ENCODE peak calls at places on chromosomes 7 and 10, in six cellular contexts. One of them, this sample, is unnamed.

GRCh38 chr7:34058791-34059550 is 153.6 kb downstream of the BMPER start:
- DNase-seq in thoracic aorta: no peak
- DNase-seq in brain microvascular endothelial cell: no peak
- DNase-seq in lung: no peak
- DNase-seq in left ventricle myocardium inferior: no peak
- DNase-seq in lower lobe of right lung: no peak
- DNase-seq in this sample: peak; percentile 44

GRCh38 chr7:73872056-73872908 is 11.3 kb downstream of the TMEM270 start:
- DNase-seq in thoracic aorta: no peak
- DNase-seq in brain microvascular endothelial cell: no peak
- DNase-seq in lung: no peak
- DNase-seq in left ventricle myocardium inferior: no peak
- DNase-seq in lower lobe of right lung: no peak
- DNase-seq in this sample: no peak

GRCh38 chr7:99665989-99666388 is 13.8 kb downstream of the CYP3A5 start:
- DNase-seq in thoracic aorta: no peak
- DNase-seq in brain microvascular endothelial cell: no peak
- DNase-seq in lung: no peak
- DNase-seq in left ventricle myocardium inferior: no peak
- DNase-seq in lower lobe of right lung: no peak
- DNase-seq in this sample: no peak

GRCh38 chr7:117470777-117471176 is 9.0 kb upstream of the CFTR start:
- DNase-seq in thoracic aorta: no peak
- DNase-seq in brain microvascular endothelial cell: no peak
- DNase-seq in lung: no peak
- DNase-seq in left ventricle myocardium inferior: peak; percentile 75
- DNase-seq in lower lobe of right lung: no peak
- DNase-seq in this sample: no peak

GRCh38 chr7:113440173-113440572 is 321.8 kb upstream of the SMIM30 start:
- DNase-seq in thoracic aorta: no peak
- DNase-seq in brain microvascular endothelial cell: no peak
- DNase-seq in lung: no peak
- DNase-seq in left ventricle myocardium inferior: no peak
- DNase-seq in lower lobe of right lung: no peak
- DNase-seq in this sample: no peak

GRCh38 chr10:127148066-127148932 is 48.1 kb downstream of the INSYN2A start:
- DNase-seq in thoracic aorta: no peak
- DNase-seq in brain microvascular endothelial cell: peak; percentile 91
- DNase-seq in lung: no peak
- DNase-seq in left ventricle myocardium inferior: no peak
- DNase-seq in lower lobe of right lung: no peak
- DNase-seq in this sample: no peak

GRCh38 chr10:89374716-89375115 is 3.1 kb upstream of the IFIT1B start:
- DNase-seq in thoracic aorta: no peak
- DNase-seq in brain microvascular endothelial cell: no peak
- DNase-seq in lung: no peak
- DNase-seq in left ventricle myocardium inferior: no peak
- DNase-seq in lower lobe of right lung: no peak
- DNase-seq in this sample: no peak

GRCh38 chr7:77759294-77759889 is 38.8 kb downstream of the TMEM60 start:
- DNase-seq in thoracic aorta: peak; percentile 25
- DNase-seq in brain microvascular endothelial cell: peak; percentile 81
- DNase-seq in lung: peak; percentile 64
- DNase-seq in left ventricle myocardium inferior: no peak
- DNase-seq in lower lobe of right lung: no peak
- DNase-seq in this sample: peak; percentile 97

GRCh38 chr10:67763499-67764011 is 67.6 kb upstream of the CTNNA3 start:
- DNase-seq in thoracic aorta: no peak
- DNase-seq in brain microvascular endothelial cell: peak; percentile 25
- DNase-seq in lung: peak; percentile 73
- DNase-seq in left ventricle myocardium inferior: peak; percentile 83
- DNase-seq in lower lobe of right lung: peak; percentile 84
- DNase-seq in this sample: peak; percentile 57

GRCh38 chr7:100371561-100372171 is 1.6 kb upstream of the PILRA start:
- DNase-seq in thoracic aorta: no peak
- DNase-seq in brain microvascular endothelial cell: no peak
- DNase-seq in lung: no peak
- DNase-seq in left ventricle myocardium inferior: no peak
- DNase-seq in lower lobe of right lung: no peak
- DNase-seq in this sample: no peak

GRCh38 chr10:1643911-1644810 is 93.2 kb downstream of the ADARB2 start:
- DNase-seq in thoracic aorta: no peak
- DNase-seq in brain microvascular endothelial cell: no peak
- DNase-seq in lung: no peak
- DNase-seq in left ventricle myocardium inferior: no peak
- DNase-seq in lower lobe of right lung: no peak
- DNase-seq in this sample: no peak

GRCh38 chr10:28054211-28054888 is 55.5 kb upstream of the ODAD2 start:
- DNase-seq in thoracic aorta: no peak
- DNase-seq in brain microvascular endothelial cell: peak; percentile 59
- DNase-seq in lung: no peak
- DNase-seq in left ventricle myocardium inferior: no peak
- DNase-seq in lower lobe of right lung: no peak
- DNase-seq in this sample: no peak

GRCh38 chr7:23306936-23307521 is 7.9 kb downstream of the MALSU1 start:
- DNase-seq in thoracic aorta: no peak
- DNase-seq in brain microvascular endothelial cell: no peak
- DNase-seq in lung: no peak
- DNase-seq in left ventricle myocardium inferior: no peak
- DNase-seq in lower lobe of right lung: no peak
- DNase-seq in this sample: no peak

GRCh38 chr7:134710854-134711624 is 64.4 kb downstream of the BPGM start:
- DNase-seq in thoracic aorta: no peak
- DNase-seq in brain microvascular endothelial cell: no peak
- DNase-seq in lung: no peak
- DNase-seq in left ventricle myocardium inferior: no peak
- DNase-seq in lower lobe of right lung: no peak
- DNase-seq in this sample: no peak

GRCh38 chr10:116771891-116772290 is 29.5 kb upstream of the HSPA12A start:
- DNase-seq in thoracic aorta: no peak
- DNase-seq in brain microvascular endothelial cell: no peak
- DNase-seq in lung: no peak
- DNase-seq in left ventricle myocardium inferior: no peak
- DNase-seq in lower lobe of right lung: no peak
- DNase-seq in this sample: no peak

GRCh38 chr7:107162466-107162865 is 6.3 kb upstream of the HBP1 start:
- DNase-seq in thoracic aorta: no peak
- DNase-seq in brain microvascular endothelial cell: no peak
- DNase-seq in lung: no peak
- DNase-seq in left ventricle myocardium inferior: no peak
- DNase-seq in lower lobe of right lung: no peak
- DNase-seq in this sample: no peak

GRCh38 chr7:56537477-56537876 is 421.3 kb upstream of the NUPR2 start:
- DNase-seq in thoracic aorta: no peak
- DNase-seq in brain microvascular endothelial cell: no peak
- DNase-seq in lung: no peak
- DNase-seq in left ventricle myocardium inferior: no peak
- DNase-seq in lower lobe of right lung: no peak
- DNase-seq in this sample: no peak

GRCh38 chr7:80136276-80137045 is 1.8 kb downstream of the GNAI1 start:
- DNase-seq in thoracic aorta: no peak
- DNase-seq in brain microvascular endothelial cell: no peak
- DNase-seq in lung: no peak
- DNase-seq in left ventricle myocardium inferior: no peak
- DNase-seq in lower lobe of right lung: no peak
- DNase-seq in this sample: no peak

GRCh38 chr7:125255793-125256192 is 326.2 kb upstream of the POT1 start:
- DNase-seq in thoracic aorta: no peak
- DNase-seq in brain microvascular endothelial cell: no peak
- DNase-seq in lung: no peak
- DNase-seq in left ventricle myocardium inferior: no peak
- DNase-seq in lower lobe of right lung: no peak
- DNase-seq in this sample: no peak

GRCh38 chr7:5692845-5693278 is 88.6 kb downstream of the RNF216 start:
- DNase-seq in thoracic aorta: no peak
- DNase-seq in brain microvascular endothelial cell: peak; percentile 73
- DNase-seq in lung: no peak
- DNase-seq in left ventricle myocardium inferior: no peak
- DNase-seq in lower lobe of right lung: no peak
- DNase-seq in this sample: no peak

GRCh38 chr10:119826777-119827176 is 45.9 kb downstream of the MCMBP start:
- DNase-seq in thoracic aorta: no peak
- DNase-seq in brain microvascular endothelial cell: no peak
- DNase-seq in lung: no peak
- DNase-seq in left ventricle myocardium inferior: no peak
- DNase-seq in lower lobe of right lung: no peak
- DNase-seq in this sample: no peak

GRCh38 chr10:25766687-25767221 is 167.3 kb upstream of the MYO3A start:
- DNase-seq in thoracic aorta: no peak
- DNase-seq in brain microvascular endothelial cell: no peak
- DNase-seq in lung: no peak
- DNase-seq in left ventricle myocardium inferior: no peak
- DNase-seq in lower lobe of right lung: no peak
- DNase-seq in this sample: no peak

GRCh38 chr10:25768167-25768566 is 165.9 kb upstream of the MYO3A start:
- DNase-seq in thoracic aorta: no peak
- DNase-seq in brain microvascular endothelial cell: no peak
- DNase-seq in lung: no peak
- DNase-seq in left ventricle myocardium inferior: no peak
- DNase-seq in lower lobe of right lung: no peak
- DNase-seq in this sample: no peak

GRCh38 chr10:25761937-25762336 is 172.1 kb upstream of the MYO3A start:
- DNase-seq in thoracic aorta: no peak
- DNase-seq in brain microvascular endothelial cell: no peak
- DNase-seq in lung: no peak
- DNase-seq in left ventricle myocardium inferior: no peak
- DNase-seq in lower lobe of right lung: no peak
- DNase-seq in this sample: no peak

DNA sequence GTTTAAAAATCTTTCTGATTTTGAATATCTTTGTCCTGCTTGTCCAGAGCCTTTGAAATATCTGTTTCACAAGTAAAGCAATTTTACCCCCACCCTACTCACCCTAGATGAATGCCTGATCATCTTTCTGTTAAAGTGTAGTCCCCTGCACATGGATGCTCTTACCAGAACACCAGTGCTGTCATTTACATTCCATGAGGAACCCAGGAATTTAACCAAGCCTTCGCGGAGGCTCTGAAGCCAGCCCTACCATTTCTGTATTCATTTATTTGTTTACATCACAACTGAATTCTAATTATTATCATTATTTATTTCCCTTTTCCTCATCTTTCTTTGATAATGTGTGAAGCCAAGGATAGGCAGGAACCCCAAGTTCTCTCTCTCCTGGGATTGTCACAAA is 167.8 kb upstream of the MYO3A start:
- DNase-seq in thoracic aorta: no peak
- DNase-seq in brain microvascular endothelial cell: no peak
- DNase-seq in lung: no peak
- DNase-seq in left ventricle myocardium inferior: no peak
- DNase-seq in lower lobe of right lung: no peak
- DNase-seq in this sample: no peak
- H3K36me3 ChIP-seq in thoracic aorta: no peaks in the 10 kb centered on the region
- H3K36me3 ChIP-seq in brain microvascular endothelial cell: no peaks in the 10 kb centered on the region
- H3K36me3 ChIP-seq in lung: no peaks in the 10 kb centered on the region
- H3K36me3 ChIP-seq in left ventricle myocardium inferior: no peaks in the 10 kb centered on the region
- H3K36me3 ChIP-seq in lower lobe of right lung: no peaks in the 10 kb centered on the region
- H3K36me3 ChIP-seq in this sample: no peaks in the 10 kb centered on the region

GRCh38 chr10:79300711-79301110 is 46.6 kb upstream of the PPIF start:
- DNase-seq in thoracic aorta: no peak
- DNase-seq in brain microvascular endothelial cell: no peak
- DNase-seq in lung: no peak
- DNase-seq in left ventricle myocardium inferior: no peak
- DNase-seq in lower lobe of right lung: no peak
- DNase-seq in this sample: no peak
- H3K36me3 ChIP-seq in thoracic aorta: peaks cover 63% of the 10 kb centered on the region
- H3K36me3 ChIP-seq in brain microvascular endothelial cell: peaks cover 54% of the 10 kb centered on the region
- H3K36me3 ChIP-seq in lung: peaks cover 85% of the 10 kb centered on the region
- H3K36me3 ChIP-seq in left ventricle myocardium inferior: peaks cover 99% of the 10 kb centered on the region
- H3K36me3 ChIP-seq in lower lobe of right lung: peaks cover 100% of the 10 kb centered on the region
- H3K36me3 ChIP-seq in this sample: peaks cover 2% of the 10 kb centered on the region

DNA sequence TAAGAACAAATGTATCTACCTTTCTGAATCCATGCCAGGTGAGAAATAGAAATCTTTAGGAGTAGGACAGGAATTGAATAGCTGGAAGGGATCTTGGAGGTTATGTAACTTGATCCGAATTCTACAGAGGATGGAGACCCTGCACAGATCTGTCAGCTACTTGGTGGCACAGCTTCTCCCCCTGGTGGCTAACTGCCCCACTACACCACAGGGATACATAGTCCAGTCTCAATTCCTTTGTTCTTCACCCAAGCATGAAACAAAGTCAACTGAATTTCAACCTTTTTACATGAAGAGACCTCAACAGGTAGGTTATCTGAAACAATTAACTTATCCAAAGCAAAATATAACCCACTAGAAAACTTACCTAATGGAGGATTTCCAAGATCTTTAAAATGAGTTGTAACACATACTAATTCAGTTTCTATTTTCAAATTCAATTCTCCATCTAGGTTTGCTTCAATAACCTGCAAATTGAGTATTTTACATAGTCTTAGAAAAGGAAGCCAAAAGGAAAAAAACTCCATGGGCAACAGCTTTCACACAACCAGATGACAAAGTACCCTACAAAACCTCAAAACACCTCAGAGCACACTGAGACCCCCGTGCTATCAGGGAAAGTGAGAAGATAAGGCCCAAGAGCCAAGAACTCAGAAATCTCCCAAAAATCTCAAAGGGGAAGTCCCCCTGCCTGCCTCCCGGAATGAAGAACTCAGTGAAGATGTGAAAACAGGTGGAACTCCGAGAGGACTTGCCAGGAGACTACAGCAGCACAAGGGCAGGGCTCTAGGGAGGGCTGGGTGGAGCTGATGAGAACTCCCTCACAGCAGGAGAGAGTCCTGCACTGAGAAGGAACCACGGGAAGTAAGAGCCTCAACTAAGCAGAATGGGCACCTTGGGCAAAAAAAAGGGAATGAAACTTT is 10.3 kb downstream of the HUS1 start:
- DNase-seq in thoracic aorta: no peak
- DNase-seq in brain microvascular endothelial cell: peak; percentile 71
- DNase-seq in lung: peak; percentile 56
- DNase-seq in left ventricle myocardium inferior: peak; percentile 58
- DNase-seq in lower lobe of right lung: peak; percentile 66
- DNase-seq in this sample: peak; percentile 50
- H3K36me3 ChIP-seq in thoracic aorta: peaks cover 56% of the 10 kb centered on the region
- H3K36me3 ChIP-seq in brain microvascular endothelial cell: peaks cover 45% of the 10 kb centered on the region
- H3K36me3 ChIP-seq in lung: peaks cover 41% of the 10 kb centered on the region
- H3K36me3 ChIP-seq in left ventricle myocardium inferior: peaks cover 76% of the 10 kb centered on the region
- H3K36me3 ChIP-seq in lower lobe of right lung: peaks cover 91% of the 10 kb centered on the region
- H3K36me3 ChIP-seq in this sample: no peaks in the 10 kb centered on the region

DNA sequence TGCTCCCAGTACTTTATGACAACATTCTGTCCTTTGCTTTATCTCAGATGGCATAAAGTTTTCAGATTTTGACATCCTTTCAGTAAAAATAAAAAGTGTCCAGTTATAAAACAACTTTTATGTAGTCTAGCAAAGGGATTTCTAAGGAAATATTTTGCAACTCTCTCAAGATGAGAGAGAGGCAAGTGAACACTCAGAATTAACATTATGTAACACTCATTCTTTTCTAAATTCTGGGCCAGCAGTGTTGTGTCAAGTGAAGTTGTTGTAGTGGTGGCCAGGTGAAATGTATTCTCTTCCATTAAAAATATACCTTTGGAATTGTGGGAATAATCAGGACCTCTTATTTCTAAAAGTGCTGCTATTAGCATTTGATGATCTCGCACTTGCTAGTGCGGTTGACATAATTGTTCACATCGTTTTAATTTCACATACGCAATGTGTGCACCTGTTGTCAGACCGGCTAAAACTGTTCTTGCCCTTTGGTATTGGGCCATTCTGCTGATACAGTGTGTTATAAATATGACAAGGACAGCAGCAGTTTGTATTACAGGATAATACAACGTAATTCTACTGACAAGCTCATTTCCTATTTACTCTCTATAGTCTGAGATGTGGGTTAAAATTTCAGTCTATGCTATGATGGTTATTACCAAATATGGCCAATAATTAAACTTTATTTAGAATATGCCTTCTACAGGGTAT is 23.8 kb downstream of the CPED1 start:
- DNase-seq in thoracic aorta: no peak
- DNase-seq in brain microvascular endothelial cell: no peak
- DNase-seq in lung: no peak
- DNase-seq in left ventricle myocardium inferior: no peak
- DNase-seq in lower lobe of right lung: no peak
- DNase-seq in this sample: no peak
- H3K36me3 ChIP-seq in thoracic aorta: no peaks in the 10 kb centered on the region
- H3K36me3 ChIP-seq in brain microvascular endothelial cell: no peaks in the 10 kb centered on the region
- H3K36me3 ChIP-seq in lung: no peaks in the 10 kb centered on the region
- H3K36me3 ChIP-seq in left ventricle myocardium inferior: peaks cover 17% of the 10 kb centered on the region
- H3K36me3 ChIP-seq in lower lobe of right lung: no peaks in the 10 kb centered on the region
- H3K36me3 ChIP-seq in this sample: no peaks in the 10 kb centered on the region

This sample was measured in tibial nerve.